ENCODE peak calls at places on chromosomes 2 and 18, in four cellular contexts. One of them, this sample, is unnamed.
A peak's percentile ranks its signal among the peaks of the same experiment; 100 is the strongest.

GRCh38 chr18:32669549-32670165 is 103.2 kb downstream of the KLHL14 start:
- DNase-seq in type B pancreatic cell: no peak
- DNase-seq in lower lobe of right lung: no peak
- DNase-seq in thoracic aorta: no peak
- DNase-seq in this sample: peak; percentile 4

GRCh38 chr18:36628435-36629094 is 200.2 kb downstream of the TPGS2 start:
- DNase-seq in type B pancreatic cell: no peak
- DNase-seq in lower lobe of right lung: no peak
- DNase-seq in thoracic aorta: no peak
- DNase-seq in this sample: no peak

GRCh38 chr2:47034973-47035609 is 119.5 kb upstream of the MCFD2 start:
- DNase-seq in type B pancreatic cell: no peak
- DNase-seq in lower lobe of right lung: peak; percentile 86
- DNase-seq in thoracic aorta: no peak
- DNase-seq in this sample: peak; percentile 48

GRCh38 chr2:84029903-84030559 is 429.0 kb downstream of the SUCLG1 start:
- DNase-seq in type B pancreatic cell: no peak
- DNase-seq in lower lobe of right lung: no peak
- DNase-seq in thoracic aorta: no peak
- DNase-seq in this sample: no peak

GRCh38 chr2:85785027-85785822 is 31.4 kb downstream of the ATOH8 start:
- DNase-seq in type B pancreatic cell: no peak
- DNase-seq in lower lobe of right lung: peak; percentile 68
- DNase-seq in thoracic aorta: no peak
- DNase-seq in this sample: no peak

GRCh38 chr2:232323328-232323650 is 55.3 kb upstream of the ALPP start:
- DNase-seq in type B pancreatic cell: no peak
- DNase-seq in lower lobe of right lung: no peak
- DNase-seq in thoracic aorta: no peak
- DNase-seq in this sample: no peak

GRCh38 chr2:181036848-181037603 is 56.6 kb downstream of the UBE2E3 start:
- DNase-seq in type B pancreatic cell: no peak
- DNase-seq in lower lobe of right lung: no peak
- DNase-seq in thoracic aorta: no peak
- DNase-seq in this sample: no peak

GRCh38 chr2:163731735-163732134 is 4.1 kb downstream of the FIGN start:
- DNase-seq in type B pancreatic cell: no peak
- DNase-seq in lower lobe of right lung: no peak
- DNase-seq in thoracic aorta: no peak
- DNase-seq in this sample: no peak

DNA sequence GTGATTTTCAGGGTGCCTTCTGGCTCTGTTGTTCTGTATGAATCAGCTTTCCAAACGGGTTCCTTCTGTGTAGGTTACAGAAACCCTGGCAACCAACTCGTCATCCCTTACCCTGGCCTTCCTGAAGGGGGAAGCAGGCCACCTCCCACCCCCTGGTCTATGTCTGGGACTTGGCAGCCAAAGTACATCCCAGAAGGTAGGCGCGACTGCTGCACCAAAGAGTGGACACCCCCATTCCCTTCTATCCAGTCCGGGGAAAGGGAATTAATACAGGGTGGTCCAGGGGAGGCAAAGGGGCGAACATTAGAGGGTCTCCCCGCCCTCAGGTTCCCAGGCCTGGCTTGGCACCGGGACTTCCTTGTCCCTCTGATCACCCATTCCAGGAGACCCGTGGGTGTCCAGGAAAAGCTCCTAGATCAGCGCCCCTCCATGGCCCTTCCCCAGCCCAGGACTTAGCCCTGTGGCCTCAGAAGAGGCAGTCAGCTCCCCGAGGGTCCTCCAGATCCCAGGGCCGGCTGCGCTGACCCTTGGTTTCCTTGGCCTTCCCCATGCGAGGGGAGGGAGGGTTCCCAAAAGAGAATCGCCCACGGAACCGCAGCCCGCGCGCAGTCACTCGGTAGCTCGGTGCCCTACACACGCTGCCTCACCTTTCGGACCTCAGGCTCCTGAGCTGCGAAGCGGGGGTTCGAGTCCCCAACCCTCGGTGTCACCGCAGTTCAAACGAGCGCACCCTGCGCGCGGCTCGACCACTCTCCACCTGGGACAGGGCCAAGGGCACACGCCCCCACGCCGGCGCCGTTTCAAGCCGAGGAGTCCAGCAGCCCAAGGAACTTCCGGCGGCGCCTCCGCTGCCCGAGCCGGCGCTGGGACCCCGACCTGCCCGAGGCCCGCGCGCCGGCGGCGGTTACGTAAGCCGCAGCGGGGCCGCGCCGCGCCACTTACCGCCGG is at the start of gene PER2:
- DNase-seq in type B pancreatic cell: peak; percentile 76
- DNase-seq in lower lobe of right lung: peak; percentile 81
- DNase-seq in thoracic aorta: peak; percentile 68
- DNase-seq in this sample: peak; percentile 85
- TF ChIP-seq CTCF in type B pancreatic cell: no peak
- TF ChIP-seq CTCF in lower lobe of right lung: no peak
- TF ChIP-seq CTCF in thoracic aorta: peak; percentile 14
- TF ChIP-seq CTCF in this sample: no peak

GRCh38 chr18:13438507-13439056 is 220.0 kb downstream of the LDLRAD4 start:
- DNase-seq in type B pancreatic cell: no peak
- DNase-seq in lower lobe of right lung: no peak
- DNase-seq in thoracic aorta: no peak
- DNase-seq in this sample: no peak
- TF ChIP-seq CTCF in type B pancreatic cell: no peak
- TF ChIP-seq CTCF in lower lobe of right lung: no peak
- TF ChIP-seq CTCF in thoracic aorta: no peak
- TF ChIP-seq CTCF in this sample: no peak

DNA sequence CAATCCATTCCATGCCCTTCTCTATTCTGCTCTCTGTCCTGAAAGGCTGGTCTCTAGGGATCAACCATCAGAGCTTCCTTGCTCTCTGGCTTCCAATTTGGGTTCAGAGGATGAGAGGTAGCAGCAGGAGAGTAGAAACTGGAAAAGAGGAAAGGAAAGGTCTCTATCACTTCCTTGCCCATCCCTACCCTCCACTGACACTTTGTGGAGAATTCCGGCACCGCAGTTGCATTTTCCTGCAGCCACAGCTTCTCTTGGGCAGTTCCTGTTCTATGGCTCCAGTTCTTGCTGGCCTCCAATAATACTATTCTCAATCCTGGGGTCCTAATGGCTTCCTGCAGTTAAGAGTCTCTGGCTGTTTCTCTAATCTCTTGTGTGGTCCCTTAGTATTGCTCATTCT is 13.3 kb upstream of the IMPACT start:
- DNase-seq in type B pancreatic cell: no peak
- DNase-seq in lower lobe of right lung: no peak
- DNase-seq in thoracic aorta: no peak
- DNase-seq in this sample: no peak
- TF ChIP-seq CTCF in type B pancreatic cell: no peak
- TF ChIP-seq CTCF in lower lobe of right lung: peak; percentile 11
- TF ChIP-seq CTCF in thoracic aorta: no peak
- TF ChIP-seq CTCF in this sample: no peak

DNA sequence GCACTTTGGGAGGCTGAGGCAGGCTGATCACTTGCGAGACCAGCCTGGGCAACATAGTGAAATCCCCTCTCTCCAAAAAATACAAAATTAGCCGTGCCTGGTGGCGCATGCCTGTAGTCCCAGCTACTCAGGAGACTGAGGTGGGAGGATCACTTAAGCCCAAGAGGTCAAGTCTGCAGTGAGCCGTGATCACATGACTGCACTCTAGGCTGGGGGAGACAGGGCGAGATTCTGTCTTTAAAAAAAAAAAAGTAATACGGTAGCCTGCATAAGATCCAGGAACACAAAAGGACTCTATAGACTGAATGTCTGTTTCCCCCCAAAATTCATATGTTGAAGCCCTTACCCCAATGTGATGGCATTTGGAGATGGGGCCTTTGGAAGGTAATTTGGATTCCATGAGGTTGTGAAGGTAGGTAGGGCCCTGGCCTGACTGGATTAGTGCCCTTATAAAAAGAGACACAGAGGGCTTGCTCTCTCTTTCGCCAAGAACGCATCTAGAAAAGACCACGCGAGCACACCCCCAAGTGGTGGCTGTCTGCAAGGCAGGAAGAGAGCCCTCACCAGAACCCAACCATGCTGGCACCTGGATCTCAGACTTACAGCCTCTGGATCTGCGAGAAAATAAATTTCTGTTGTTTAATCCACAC is 17.0 kb downstream of the MBOAT2 start:
- DNase-seq in type B pancreatic cell: no peak
- DNase-seq in lower lobe of right lung: no peak
- DNase-seq in thoracic aorta: no peak
- DNase-seq in this sample: no peak
- TF ChIP-seq CTCF in type B pancreatic cell: peak; percentile 63
- TF ChIP-seq CTCF in lower lobe of right lung: peak; percentile 20
- TF ChIP-seq CTCF in thoracic aorta: no peak
- TF ChIP-seq CTCF in this sample: no peak